ENCODE peak calls at places on chromosomes 6 and 20, in six cellular contexts. V, H, C, M, J and R are unnamed samples.

GRCh38 chr6:126696921-126697693 is 357.2 kb downstream of the CENPW start:
- DNase-seq in H (no peak), C (no peak), J (no peak), M (no peak), V (no peak), R (no peak)

GRCh38 chr6:11685411-11686093 is 93.1 kb downstream of the ADTRP start:
- DNase-seq in C (no peak), V (no peak), H (peak), J (no peak), M (no peak), R (no peak)

GRCh38 chr20:11379257-11380011 is 538.3 kb upstream of the BTBD3 start:
- DNase-seq in V (peak), H (no peak), J (no peak), M (peak), C (no peak), R (no peak)

GRCh38 chr20:52268184-52268583 is 76.6 kb upstream of the ZFP64 start:
- DNase-seq in H (peak), J (no peak), M (no peak), C (no peak), V (no peak), R (no peak)

GRCh38 chr6:29651413-29652197 is 5.3 kb upstream of the MOG start:
- DNase-seq in V (no peak), C (no peak), J (no peak), M (no peak), H (peak), R (peak)

GRCh38 chr6:85473748-85474147 is 23.9 kb downstream of the NT5E start:
- DNase-seq in H (peak), C (no peak), M (no peak), J (no peak), V (no peak), R (no peak)

GRCh38 chr6:70669133-70669532 is 1.4 kb downstream of the SMAP1 start:
- DNase-seq in H (peak), C (no peak), V (no peak), M (no peak), J (no peak), R (no peak)

GRCh38 chr6:112117554-112117953 is 30.2 kb downstream of the FAM229B start:
- DNase-seq in H (peak), V (no peak), J (no peak), M (no peak), C (no peak), R (peak)

GRCh38 chr20:34538671-34539123 is 19.8 kb upstream of the MAP1LC3A start:
- DNase-seq in V (peak), C (peak), H (peak), M (peak), J (peak), R (peak)

GRCh38 chr6:18166314-18167007 is 11.2 kb downstream of the KDM1B start:
- DNase-seq in V (no peak), J (no peak), C (no peak), H (no peak), M (no peak), R (no peak)

GRCh38 chr6:16168858-16169257 is 40.0 kb downstream of the MYLIP start:
- DNase-seq in J (no peak), H (peak), C (no peak), V (no peak), M (no peak), R (no peak)

GRCh38 chr6:155958550-155958949 is 502.9 kb upstream of the NOX3 start:
- DNase-seq in V (no peak), J (no peak), M (no peak), C (no peak), H (no peak), R (no peak)

GRCh38 chr20:62606551-62607201 is 35.6 kb upstream of the SLCO4A1 start:
- DNase-seq in M (no peak), C (peak), V (peak), H (peak), J (no peak), R (no peak)

GRCh38 chr20:63387917-63388316 is 26.8 kb upstream of the CHRNA4 start:
- DNase-seq in V (no peak), H (no peak), M (no peak), J (no peak), C (no peak), R (no peak)

GRCh38 chr20:58811334-58811733 is 39.4 kb downstream of the GNAS-AS1 start:
- DNase-seq in J (no peak), C (no peak), H (no peak), M (no peak), V (no peak), R (no peak)

GRCh38 chr6:125169522-125169921 is 15.9 kb downstream of the TPD52L1 start:
- DNase-seq in H (no peak), C (no peak), V (no peak), J (no peak), M (no peak), R (no peak)

GRCh38 chr20:2867081-2867860 is 6.0 kb upstream of the PTPRA start:
- DNase-seq in M (no peak), V (peak), H (no peak), J (no peak), C (no peak), R (no peak)

GRCh38 chr6:1348675-1349074 is 36.8 kb downstream of the FOXQ1 start:
- DNase-seq in V (no peak), C (peak), H (no peak), J (no peak), M (no peak), R (no peak)

GRCh38 chr6:149271348-149272340 is 45.9 kb upstream of the TAB2 start:
- DNase-seq in V (no peak), H (no peak), M (no peak), J (peak), C (peak), R (peak)

GRCh38 chr6:53956068-53956711 is 155.1 kb upstream of the MLIP start:
- DNase-seq in J (no peak), V (peak), H (peak), M (peak), C (peak), R (no peak)

GRCh38 chr20:4256886-4257285 is 241.5 kb upstream of the RNF24 start:
- DNase-seq in H (peak), V (no peak), C (no peak), M (no peak), J (no peak), R (no peak)

GRCh38 chr6:35161776-35162607 is 20.9 kb upstream of the TCP11 start:
- DNase-seq in C (no peak), V (peak), J (no peak), H (no peak), M (no peak), R (no peak)

GRCh38 chr20:62156592-62157386 is 13.2 kb downstream of the SS18L1 start:
- DNase-seq in V (peak), J (peak), H (peak), M (peak), C (peak), R (peak)

GRCh38 chr6:4941782-4942672 is 61.8 kb downstream of the RPP40 start:
- DNase-seq in M (no peak), V (no peak), J (peak), C (peak), H (peak), R (peak)

GRCh38 chr6:20569000-20569610 is 34.8 kb downstream of the CDKAL1 start:
- DNase-seq in C (no peak), M (no peak), V (no peak), J (no peak), H (peak), R (no peak)

GRCh38 chr6:26594730-26595632 is 1.8 kb upstream of the ABT1 start:
- DNase-seq in M (no peak), V (peak), J (no peak), H (peak), C (no peak), R (peak)

GRCh38 chr6:51273228-51273961 is 454.7 kb downstream of the TFAP2B start:
- DNase-seq in M (no peak), C (no peak), J (no peak), V (no peak), H (peak), R (no peak)

GRCh38 chr6:23316131-23316530 is 746.8 kb downstream of the HDGFL1 start:
- DNase-seq in C (no peak), H (no peak), J (no peak), V (no peak), M (no peak), R (no peak)

GRCh38 chr6:144148891-144149290 is 1.4 kb upstream of the STX11 start:
- DNase-seq in C (no peak), V (no peak), M (no peak), J (no peak), H (no peak), R (no peak)